ENCODE peak calls at places on chromosomes 2 and 18, in seven cellular contexts. One of them, this sample, is unnamed.

GRCh38 chr2:218607436-218608115 is at the start of gene PLCD4:
- DNase-seq in T follicular helper cell: no peak
- DNase-seq in ACHN: peak
- DNase-seq in central memory CD4-positive, alpha-beta T cell: no peak
- DNase-seq in H9: peak
- DNase-seq in NCI-H446 treated with DMSO at 0.1 percent for 48 hours: no peak
- DNase-seq in activated CD4-positive, alpha-beta T cell treated with anti-CD3 and anti-CD28 coated beads, Interleukin-2, amount 50 U/mL, for 1 hour: no peak
- DNase-seq in this sample: no peak

GRCh38 chr2:84958135-84959044 is 12.6 kb upstream of the KCMF1 start:
- DNase-seq in central memory CD4-positive, alpha-beta T cell: no peak
- DNase-seq in activated CD4-positive, alpha-beta T cell treated with anti-CD3 and anti-CD28 coated beads, Interleukin-2, amount 50 U/mL, for 1 hour: no peak
- DNase-seq in ACHN: peak
- DNase-seq in H9: peak
- DNase-seq in T follicular helper cell: no peak
- DNase-seq in NCI-H446 treated with DMSO at 0.1 percent for 48 hours: no peak
- DNase-seq in this sample: peak

GRCh38 chr2:207571370-207571769 is 41.6 kb downstream of the CREB1 start:
- DNase-seq in NCI-H446 treated with DMSO at 0.1 percent for 48 hours: no peak
- DNase-seq in central memory CD4-positive, alpha-beta T cell: no peak
- DNase-seq in T follicular helper cell: no peak
- DNase-seq in ACHN: no peak
- DNase-seq in H9: no peak
- DNase-seq in activated CD4-positive, alpha-beta T cell treated with anti-CD3 and anti-CD28 coated beads, Interleukin-2, amount 50 U/mL, for 1 hour: no peak
- DNase-seq in this sample: no peak

GRCh38 chr2:38960609-38961320 is 71.1 kb downstream of the ARHGEF33 start:
- DNase-seq in ACHN: no peak
- DNase-seq in activated CD4-positive, alpha-beta T cell treated with anti-CD3 and anti-CD28 coated beads, Interleukin-2, amount 50 U/mL, for 1 hour: no peak
- DNase-seq in NCI-H446 treated with DMSO at 0.1 percent for 48 hours: no peak
- DNase-seq in central memory CD4-positive, alpha-beta T cell: no peak
- DNase-seq in T follicular helper cell: no peak
- DNase-seq in H9: peak
- DNase-seq in this sample: no peak

GRCh38 chr2:16261791-16262190 is 321.4 kb downstream of the MYCN start:
- DNase-seq in T follicular helper cell: no peak
- DNase-seq in ACHN: no peak
- DNase-seq in activated CD4-positive, alpha-beta T cell treated with anti-CD3 and anti-CD28 coated beads, Interleukin-2, amount 50 U/mL, for 1 hour: no peak
- DNase-seq in NCI-H446 treated with DMSO at 0.1 percent for 48 hours: no peak
- DNase-seq in central memory CD4-positive, alpha-beta T cell: no peak
- DNase-seq in H9: no peak
- DNase-seq in this sample: no peak

GRCh38 chr2:168217920-168218319 is 29.5 kb downstream of the STK39 start:
- DNase-seq in H9: no peak
- DNase-seq in NCI-H446 treated with DMSO at 0.1 percent for 48 hours: no peak
- DNase-seq in ACHN: no peak
- DNase-seq in T follicular helper cell: no peak
- DNase-seq in central memory CD4-positive, alpha-beta T cell: no peak
- DNase-seq in activated CD4-positive, alpha-beta T cell treated with anti-CD3 and anti-CD28 coated beads, Interleukin-2, amount 50 U/mL, for 1 hour: no peak
- DNase-seq in this sample: no peak

GRCh38 chr18:76859474-76860339 is 37.4 kb downstream of the ZNF236 start:
- DNase-seq in T follicular helper cell: no peak
- DNase-seq in NCI-H446 treated with DMSO at 0.1 percent for 48 hours: no peak
- DNase-seq in activated CD4-positive, alpha-beta T cell treated with anti-CD3 and anti-CD28 coated beads, Interleukin-2, amount 50 U/mL, for 1 hour: no peak
- DNase-seq in H9: no peak
- DNase-seq in ACHN: no peak
- DNase-seq in central memory CD4-positive, alpha-beta T cell: peak
- DNase-seq in this sample: no peak

GRCh38 chr2:10276481-10277292 is 26.0 kb upstream of the HPCAL1 start:
- DNase-seq in T follicular helper cell: no peak
- DNase-seq in H9: no peak
- DNase-seq in NCI-H446 treated with DMSO at 0.1 percent for 48 hours: no peak
- DNase-seq in ACHN: no peak
- DNase-seq in central memory CD4-positive, alpha-beta T cell: no peak
- DNase-seq in activated CD4-positive, alpha-beta T cell treated with anti-CD3 and anti-CD28 coated beads, Interleukin-2, amount 50 U/mL, for 1 hour: no peak
- DNase-seq in this sample: no peak

GRCh38 chr2:3289526-3289925 is 88.1 kb downstream of the EIPR1 start:
- DNase-seq in ACHN: no peak
- DNase-seq in activated CD4-positive, alpha-beta T cell treated with anti-CD3 and anti-CD28 coated beads, Interleukin-2, amount 50 U/mL, for 1 hour: no peak
- DNase-seq in NCI-H446 treated with DMSO at 0.1 percent for 48 hours: no peak
- DNase-seq in central memory CD4-positive, alpha-beta T cell: no peak
- DNase-seq in T follicular helper cell: no peak
- DNase-seq in H9: no peak
- DNase-seq in this sample: no peak

GRCh38 chr2:223688094-223688835 is 86.1 kb upstream of the SCG2 start:
- DNase-seq in H9: no peak
- DNase-seq in ACHN: no peak
- DNase-seq in activated CD4-positive, alpha-beta T cell treated with anti-CD3 and anti-CD28 coated beads, Interleukin-2, amount 50 U/mL, for 1 hour: no peak
- DNase-seq in central memory CD4-positive, alpha-beta T cell: no peak
- DNase-seq in NCI-H446 treated with DMSO at 0.1 percent for 48 hours: no peak
- DNase-seq in T follicular helper cell: no peak
- DNase-seq in this sample: no peak

GRCh38 chr18:28163201-28163778 is 13.6 kb downstream of the CDH2 start:
- DNase-seq in ACHN: no peak
- DNase-seq in activated CD4-positive, alpha-beta T cell treated with anti-CD3 and anti-CD28 coated beads, Interleukin-2, amount 50 U/mL, for 1 hour: no peak
- DNase-seq in T follicular helper cell: no peak
- DNase-seq in H9: no peak
- DNase-seq in central memory CD4-positive, alpha-beta T cell: no peak
- DNase-seq in NCI-H446 treated with DMSO at 0.1 percent for 48 hours: no peak
- DNase-seq in this sample: no peak

GRCh38 chr2:231260442-231260841 is 62.0 kb downstream of the ARMC9 start:
- DNase-seq in ACHN: no peak
- DNase-seq in activated CD4-positive, alpha-beta T cell treated with anti-CD3 and anti-CD28 coated beads, Interleukin-2, amount 50 U/mL, for 1 hour: no peak
- DNase-seq in H9: peak
- DNase-seq in T follicular helper cell: no peak
- DNase-seq in NCI-H446 treated with DMSO at 0.1 percent for 48 hours: no peak
- DNase-seq in central memory CD4-positive, alpha-beta T cell: no peak
- DNase-seq in this sample: no peak

GRCh38 chr2:215657844-215658243 is 222.0 kb upstream of the FN1 start:
- DNase-seq in activated CD4-positive, alpha-beta T cell treated with anti-CD3 and anti-CD28 coated beads, Interleukin-2, amount 50 U/mL, for 1 hour: no peak
- DNase-seq in T follicular helper cell: no peak
- DNase-seq in NCI-H446 treated with DMSO at 0.1 percent for 48 hours: no peak
- DNase-seq in central memory CD4-positive, alpha-beta T cell: no peak
- DNase-seq in H9: no peak
- DNase-seq in ACHN: peak
- DNase-seq in this sample: no peak

GRCh38 chr2:88250402-88250801 is 80.3 kb downstream of the THNSL2 start:
- DNase-seq in NCI-H446 treated with DMSO at 0.1 percent for 48 hours: no peak
- DNase-seq in T follicular helper cell: no peak
- DNase-seq in central memory CD4-positive, alpha-beta T cell: no peak
- DNase-seq in H9: no peak
- DNase-seq in activated CD4-positive, alpha-beta T cell treated with anti-CD3 and anti-CD28 coated beads, Interleukin-2, amount 50 U/mL, for 1 hour: no peak
- DNase-seq in ACHN: no peak
- DNase-seq in this sample: no peak

GRCh38 chr2:121055501-121055900 is 229.5 kb downstream of the TFCP2L1 start:
- DNase-seq in T follicular helper cell: no peak
- DNase-seq in ACHN: no peak
- DNase-seq in central memory CD4-positive, alpha-beta T cell: no peak
- DNase-seq in NCI-H446 treated with DMSO at 0.1 percent for 48 hours: no peak
- DNase-seq in H9: no peak
- DNase-seq in activated CD4-positive, alpha-beta T cell treated with anti-CD3 and anti-CD28 coated beads, Interleukin-2, amount 50 U/mL, for 1 hour: no peak
- DNase-seq in this sample: no peak

GRCh38 chr2:202450785-202451184 is 74.7 kb downstream of the BMPR2 start:
- DNase-seq in H9: no peak
- DNase-seq in central memory CD4-positive, alpha-beta T cell: no peak
- DNase-seq in T follicular helper cell: no peak
- DNase-seq in ACHN: no peak
- DNase-seq in NCI-H446 treated with DMSO at 0.1 percent for 48 hours: no peak
- DNase-seq in activated CD4-positive, alpha-beta T cell treated with anti-CD3 and anti-CD28 coated beads, Interleukin-2, amount 50 U/mL, for 1 hour: no peak
- DNase-seq in this sample: peak

GRCh38 chr2:67879586-67880290 is 183.1 kb downstream of the C1D start:
- DNase-seq in ACHN: peak
- DNase-seq in T follicular helper cell: no peak
- DNase-seq in NCI-H446 treated with DMSO at 0.1 percent for 48 hours: no peak
- DNase-seq in central memory CD4-positive, alpha-beta T cell: no peak
- DNase-seq in activated CD4-positive, alpha-beta T cell treated with anti-CD3 and anti-CD28 coated beads, Interleukin-2, amount 50 U/mL, for 1 hour: no peak
- DNase-seq in H9: no peak
- DNase-seq in this sample: no peak

GRCh38 chr2:85796549-85797262 is 42.9 kb downstream of the ATOH8 start:
- DNase-seq in activated CD4-positive, alpha-beta T cell treated with anti-CD3 and anti-CD28 coated beads, Interleukin-2, amount 50 U/mL, for 1 hour: no peak
- DNase-seq in central memory CD4-positive, alpha-beta T cell: no peak
- DNase-seq in H9: no peak
- DNase-seq in NCI-H446 treated with DMSO at 0.1 percent for 48 hours: peak
- DNase-seq in T follicular helper cell: no peak
- DNase-seq in ACHN: no peak
- DNase-seq in this sample: no peak

GRCh38 chr2:173472112-173472511 is 117.4 kb downstream of the CDCA7 start:
- DNase-seq in NCI-H446 treated with DMSO at 0.1 percent for 48 hours: no peak
- DNase-seq in H9: no peak
- DNase-seq in activated CD4-positive, alpha-beta T cell treated with anti-CD3 and anti-CD28 coated beads, Interleukin-2, amount 50 U/mL, for 1 hour: no peak
- DNase-seq in T follicular helper cell: no peak
- DNase-seq in central memory CD4-positive, alpha-beta T cell: no peak
- DNase-seq in ACHN: peak
- DNase-seq in this sample: no peak

GRCh38 chr2:11814979-11815510 is 68.6 kb downstream of the LPIN1 start:
- DNase-seq in activated CD4-positive, alpha-beta T cell treated with anti-CD3 and anti-CD28 coated beads, Interleukin-2, amount 50 U/mL, for 1 hour: no peak
- DNase-seq in central memory CD4-positive, alpha-beta T cell: no peak
- DNase-seq in H9: no peak
- DNase-seq in T follicular helper cell: no peak
- DNase-seq in ACHN: no peak
- DNase-seq in NCI-H446 treated with DMSO at 0.1 percent for 48 hours: no peak
- DNase-seq in this sample: no peak

GRCh38 chr2:1512321-1513289 is 99.3 kb downstream of the TPO start:
- DNase-seq in NCI-H446 treated with DMSO at 0.1 percent for 48 hours: no peak
- DNase-seq in H9: no peak
- DNase-seq in activated CD4-positive, alpha-beta T cell treated with anti-CD3 and anti-CD28 coated beads, Interleukin-2, amount 50 U/mL, for 1 hour: no peak
- DNase-seq in T follicular helper cell: no peak
- DNase-seq in ACHN: no peak
- DNase-seq in central memory CD4-positive, alpha-beta T cell: no peak
- DNase-seq in this sample: no peak

GRCh38 chr2:69241664-69242063 is 145.4 kb downstream of the GFPT1 start:
- DNase-seq in H9: no peak
- DNase-seq in activated CD4-positive, alpha-beta T cell treated with anti-CD3 and anti-CD28 coated beads, Interleukin-2, amount 50 U/mL, for 1 hour: no peak
- DNase-seq in NCI-H446 treated with DMSO at 0.1 percent for 48 hours: no peak
- DNase-seq in central memory CD4-positive, alpha-beta T cell: no peak
- DNase-seq in T follicular helper cell: no peak
- DNase-seq in ACHN: no peak
- DNase-seq in this sample: no peak

GRCh38 chr2:119630121-119630520 is 48.9 kb upstream of the TMEM177 start:
- DNase-seq in activated CD4-positive, alpha-beta T cell treated with anti-CD3 and anti-CD28 coated beads, Interleukin-2, amount 50 U/mL, for 1 hour: no peak
- DNase-seq in NCI-H446 treated with DMSO at 0.1 percent for 48 hours: no peak
- DNase-seq in ACHN: no peak
- DNase-seq in central memory CD4-positive, alpha-beta T cell: no peak
- DNase-seq in H9: no peak
- DNase-seq in T follicular helper cell: no peak
- DNase-seq in this sample: no peak

GRCh38 chr2:165161510-165161909 is 42.3 kb downstream of the SCN3A start:
- DNase-seq in T follicular helper cell: no peak
- DNase-seq in H9: no peak
- DNase-seq in ACHN: peak
- DNase-seq in NCI-H446 treated with DMSO at 0.1 percent for 48 hours: no peak
- DNase-seq in central memory CD4-positive, alpha-beta T cell: no peak
- DNase-seq in activated CD4-positive, alpha-beta T cell treated with anti-CD3 and anti-CD28 coated beads, Interleukin-2, amount 50 U/mL, for 1 hour: no peak
- DNase-seq in this sample: no peak

GRCh38 chr2:175282300-175282699 is 100.8 kb upstream of the ATP5MC3 start:
- DNase-seq in activated CD4-positive, alpha-beta T cell treated with anti-CD3 and anti-CD28 coated beads, Interleukin-2, amount 50 U/mL, for 1 hour: no peak
- DNase-seq in T follicular helper cell: no peak
- DNase-seq in NCI-H446 treated with DMSO at 0.1 percent for 48 hours: no peak
- DNase-seq in central memory CD4-positive, alpha-beta T cell: no peak
- DNase-seq in ACHN: peak
- DNase-seq in H9: no peak
- DNase-seq in this sample: peak

GRCh38 chr18:28143725-28144124 is 33.2 kb downstream of the CDH2 start:
- DNase-seq in central memory CD4-positive, alpha-beta T cell: no peak
- DNase-seq in ACHN: no peak
- DNase-seq in T follicular helper cell: no peak
- DNase-seq in activated CD4-positive, alpha-beta T cell treated with anti-CD3 and anti-CD28 coated beads, Interleukin-2, amount 50 U/mL, for 1 hour: no peak
- DNase-seq in H9: no peak
- DNase-seq in NCI-H446 treated with DMSO at 0.1 percent for 48 hours: no peak
- DNase-seq in this sample: peak

GRCh38 chr2:170121689-170122088 is 56.3 kb upstream of the MYO3B start:
- DNase-seq in T follicular helper cell: no peak
- DNase-seq in central memory CD4-positive, alpha-beta T cell: no peak
- DNase-seq in activated CD4-positive, alpha-beta T cell treated with anti-CD3 and anti-CD28 coated beads, Interleukin-2, amount 50 U/mL, for 1 hour: no peak
- DNase-seq in NCI-H446 treated with DMSO at 0.1 percent for 48 hours: no peak
- DNase-seq in H9: no peak
- DNase-seq in ACHN: no peak
- DNase-seq in this sample: no peak

GRCh38 chr2:201969938-201970785 is 63.5 kb upstream of the FZD7 start:
- DNase-seq in NCI-H446 treated with DMSO at 0.1 percent for 48 hours: no peak
- DNase-seq in H9: no peak
- DNase-seq in activated CD4-positive, alpha-beta T cell treated with anti-CD3 and anti-CD28 coated beads, Interleukin-2, amount 50 U/mL, for 1 hour: no peak
- DNase-seq in ACHN: no peak
- DNase-seq in T follicular helper cell: no peak
- DNase-seq in central memory CD4-positive, alpha-beta T cell: no peak
- DNase-seq in this sample: no peak

GRCh38 chr2:38765149-38765548 is 12.9 kb upstream of the GEMIN6 start:
- DNase-seq in ACHN: peak
- DNase-seq in NCI-H446 treated with DMSO at 0.1 percent for 48 hours: no peak
- DNase-seq in activated CD4-positive, alpha-beta T cell treated with anti-CD3 and anti-CD28 coated beads, Interleukin-2, amount 50 U/mL, for 1 hour: no peak
- DNase-seq in H9: no peak
- DNase-seq in T follicular helper cell: no peak
- DNase-seq in central memory CD4-positive, alpha-beta T cell: no peak
- DNase-seq in this sample: no peak

This sample was measured in HepG2.